ENCODE peak calls at places on chromosomes 6 and 20, in nine cellular contexts. W is NCI-H1105; P is NCI-H2029; R is adipocyte; L is left colon; Z is naive thymus-derived CD4-positive, alpha-beta T cell; B is sigmoid colon; Q is iPS DF 19.7; D is HS-5. K is an unnamed sample.

GRCh38 chr6:116210750-116211425 is 43.0 kb downstream of the TSPYL4 start:
- DNase-seq in W (peak), P (peak), R (peak), L (no peak), Z (no peak), B (no peak), Q (no peak), D (no peak), K (no peak)

GRCh38 chr20:48787861-48788375 is 39.9 kb downstream of the PREX1 start:
- DNase-seq in W (no peak), P (no peak), R (peak), L (no peak), Z (no peak), B (peak), Q (no peak), D (peak), K (no peak)

GRCh38 chr20:38645980-38646858 is 44.6 kb downstream of the ARHGAP40 start:
- DNase-seq in W (peak), P (peak), R (peak), L (peak), Z (peak), B (peak), Q (no peak), D (peak), K (peak)

GRCh38 chr6:37800904-37801669 is 18.4 kb upstream of the ZFAND3 start:
- DNase-seq in W (no peak), P (no peak), R (no peak), L (no peak), Z (no peak), B (no peak), Q (no peak), D (no peak), K (no peak)

GRCh38 chr6:3260772-3261517 is 2.2 kb downstream of the PSMG4 start:
- DNase-seq in W (no peak), P (no peak), R (no peak), L (no peak), Z (no peak), B (no peak), Q (no peak), D (no peak), K (no peak)

GRCh38 chr6:168093071-168093505 is 14.1 kb upstream of the FRMD1 start:
- DNase-seq in W (no peak), P (no peak), R (no peak), L (peak), Z (no peak), B (no peak), Q (no peak), D (no peak), K (no peak)

GRCh38 chr20:53247460-53248103 is 275.4 kb downstream of the TSHZ2 start:
- DNase-seq in W (no peak), P (no peak), R (no peak), L (no peak), Z (no peak), B (no peak), Q (no peak), D (no peak), K (no peak)

GRCh38 chr6:41705996-41706835 is 29.2 kb downstream of the TFEB start:
- DNase-seq in W (no peak), P (peak), R (peak), L (peak), Z (peak), B (peak), Q (no peak), D (no peak), K (peak)

GRCh38 chr20:63095718-63096654 is 89.2 kb upstream of the BHLHE23 start:
- DNase-seq in W (no peak), P (no peak), R (no peak), L (peak), Z (no peak), B (peak), Q (no peak), D (no peak), K (no peak)

GRCh38 chr6:100880149-100880900 is 804 bp downstream of the ASCC3 start:
- DNase-seq in W (no peak), P (peak), R (peak), L (no peak), Z (no peak), B (no peak), Q (no peak), D (peak), K (no peak)

GRCh38 chr6:79949235-79949634 is 1.9 kb upstream of the ELOVL4 start:
- DNase-seq in W (peak), P (peak), R (peak), L (peak), Z (no peak), B (no peak), Q (no peak), D (peak), K (peak)

GRCh38 chr6:113980937-113981554 is 10.1 kb upstream of the HDAC2 start:
- DNase-seq in W (peak), P (peak), R (peak), L (no peak), Z (no peak), B (no peak), Q (peak), D (no peak), K (no peak)

GRCh38 chr6:20252311-20252710 is 40.0 kb upstream of the MBOAT1 start:
- DNase-seq in W (no peak), P (peak), R (no peak), L (no peak), Z (no peak), B (no peak), Q (no peak), D (no peak), K (no peak)

GRCh38 chr20:4666001-4666470 is 55.7 kb upstream of the PRND start:
- DNase-seq in W (no peak), P (no peak), R (peak), L (no peak), Z (peak), B (no peak), Q (no peak), D (peak), K (no peak)

GRCh38 chr6:30500421-30501069 is 11.2 kb downstream of the HLA-E start:
- DNase-seq in W (no peak), P (no peak), R (no peak), L (no peak), Z (no peak), B (no peak), Q (no peak), D (no peak), K (no peak)

GRCh38 chr6:83518946-83519489 is 6.7 kb downstream of the PRSS35 start:
- DNase-seq in W (no peak), P (no peak), R (peak), L (no peak), Z (no peak), B (no peak), Q (no peak), D (peak), K (no peak)

GRCh38 chr6:33430991-33431879 is 11.4 kb downstream of the SYNGAP1 start:
- DNase-seq in W (peak), P (peak), R (no peak), L (peak), Z (peak), B (peak), Q (no peak), D (no peak), K (no peak)

GRCh38 chr20:49400904-49401303 is 81.6 kb downstream of the KCNB1 start:
- DNase-seq in W (no peak), P (no peak), R (peak), L (no peak), Z (no peak), B (peak), Q (no peak), D (no peak), K (no peak)

GRCh38 chr6:154511735-154512097 is 1.2 kb upstream of the CNKSR3 start:
- DNase-seq in W (no peak), P (peak), R (no peak), L (no peak), Z (no peak), B (no peak), Q (no peak), D (no peak), K (no peak)

GRCh38 chr20:50376179-50376887 is 133.8 kb upstream of the PTPN1 start:
- DNase-seq in W (no peak), P (no peak), R (no peak), L (no peak), Z (no peak), B (no peak), Q (no peak), D (no peak), K (no peak)

GRCh38 chr6:145442110-145442509 is 293.2 kb downstream of the EPM2A start:
- DNase-seq in W (no peak), P (no peak), R (no peak), L (no peak), Z (no peak), B (no peak), Q (no peak), D (no peak), K (no peak)

GRCh38 chr6:3532296-3532916 is 75.6 kb upstream of the SLC22A23 start:
- DNase-seq in W (no peak), P (no peak), R (no peak), L (no peak), Z (no peak), B (no peak), Q (no peak), D (no peak), K (no peak)

GRCh38 chr6:46491201-46491788 is at the start of gene RCAN2:
- DNase-seq in W (peak), P (peak), R (peak), L (peak), Z (peak), B (peak), Q (no peak), D (no peak), K (peak)

GRCh38 chr6:134235937-134236751 is 81.8 kb downstream of the SGK1 start:
- DNase-seq in W (no peak), P (no peak), R (peak), L (no peak), Z (no peak), B (no peak), Q (no peak), D (peak), K (no peak)

GRCh38 chr20:25750765-25751696 is 54.4 kb upstream of the ZNF337 start:
- DNase-seq in W (peak), P (peak), R (peak), L (peak), Z (peak), B (peak), Q (peak), D (no peak), K (no peak)